ENCODE peak calls at places on chromosomes 3 and 15, in ten cellular contexts. P is tibial artery, I is endothelial cell of umbilical vein, B is Caco-2, T is cardiac muscle cell, X is uterus, A is aorta, V is Karpas-422, L is HepG2, O is heart right ventricle. Y is an unnamed sample.

GRCh38 chr3:135034291-135034768 is 239.3 kb downstream of the EPHB1 start:
- DNase-seq in V (no peak), O (no peak), P (no peak), L (no peak), A (no peak), B (peak; percentile 67), I (no peak), X (no peak), T (no peak), Y (no peak)

GRCh38 chr3:156509209-156510174 is 45.4 kb downstream of the SSR3 start:
- DNase-seq in O (no peak), L (peak; percentile 18), V (peak; percentile 86), P (no peak), A (no peak), B (no peak), I (peak; percentile 80), T (peak; percentile 73), X (no peak), Y (no peak)

GRCh38 chr3:138936763-138937689 is 9.9 kb downstream of the FOXL2 start:
- DNase-seq in X (no peak), L (no peak), T (no peak), V (no peak), I (no peak), O (no peak), B (no peak), P (no peak), A (no peak), Y (no peak)

GRCh38 chr3:136728918-136729317 is 23.3 kb downstream of the STAG1 start:
- DNase-seq in V (no peak), L (no peak), B (no peak), O (no peak), P (no peak), I (no peak), A (no peak), T (no peak), X (no peak), Y (no peak)

GRCh38 chr3:195467641-195468390 is 25.0 kb upstream of the ACAP2 start:
- DNase-seq in A (no peak), O (no peak), L (no peak), T (no peak), V (peak; percentile 38), I (no peak), X (no peak), P (no peak), B (no peak), Y (no peak)

GRCh38 chr3:186544281-186544680 is at the start of gene CRYGS:
- DNase-seq in O (no peak), A (no peak), I (no peak), B (no peak), V (no peak), X (no peak), T (no peak), L (no peak), P (no peak), Y (no peak)

GRCh38 chr15:32718822-32719716 is 1.3 kb downstream of the GREM1 start:
- DNase-seq in B (no peak), O (no peak), X (no peak), T (peak; percentile 51), V (no peak), A (no peak), L (no peak), I (no peak), P (no peak), Y (no peak)

GRCh38 chr3:140753865-140754754 is 76.2 kb downstream of the TRIM42 start:
- DNase-seq in B (no peak), A (no peak), V (no peak), O (no peak), I (no peak), X (no peak), L (no peak), T (no peak), P (no peak), Y (no peak)

GRCh38 chr3:130374908-130375307 is 29.4 kb downstream of the COL6A5 start:
- DNase-seq in V (no peak), P (no peak), X (no peak), O (no peak), L (no peak), T (no peak), I (no peak), B (no peak), A (no peak), Y (no peak)

GRCh38 chr3:149585401-149585726 is 72.5 kb downstream of the WWTR1 start:
- DNase-seq in I (no peak), X (no peak), B (no peak), L (no peak), T (no peak), O (no peak), P (no peak), A (no peak), V (no peak), Y (no peak)

GRCh38 chr3:149586871-149587270 is 71.0 kb downstream of the WWTR1 start:
- DNase-seq in I (peak; percentile 84), A (no peak), B (no peak), V (no peak), X (no peak), T (no peak), P (no peak), O (no peak), L (no peak), Y (no peak)

GRCh38 chr3:149581681-149582349 is 76.0 kb downstream of the WWTR1 start:
- DNase-seq in L (no peak), P (peak; percentile 51), O (no peak), T (peak; percentile 25), V (no peak), A (peak; percentile 75), B (no peak), I (peak; percentile 84), X (peak; percentile 42), Y (peak; percentile 61)

GRCh38 chr3:149582395-149582794 is 75.4 kb downstream of the WWTR1 start:
- DNase-seq in A (no peak), T (no peak), V (no peak), O (no peak), B (no peak), X (no peak), P (no peak), I (no peak), L (no peak), Y (no peak)

DNA sequence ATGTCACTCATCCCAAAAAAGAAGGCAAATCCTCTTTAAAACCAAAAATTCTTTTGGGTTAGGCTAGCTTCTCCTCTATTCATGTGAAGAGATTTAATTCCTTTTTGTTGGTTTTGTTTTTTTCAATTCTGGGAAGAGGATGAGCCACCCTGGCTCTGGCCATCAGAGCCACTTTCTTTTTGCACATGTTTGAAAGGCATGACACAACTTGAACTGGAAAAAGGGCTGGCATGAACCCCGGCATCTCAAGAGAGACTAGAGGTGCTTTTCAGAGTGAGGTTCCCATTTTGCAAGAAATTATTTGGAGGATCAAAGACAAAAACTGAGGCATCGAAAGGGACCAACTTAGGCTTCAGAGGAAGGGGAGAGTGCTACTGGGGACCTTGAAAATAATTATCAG is 73.6 kb downstream of the WWTR1 start:
- DNase-seq in X (no peak), V (no peak), B (no peak), A (no peak), P (no peak), T (no peak), L (no peak), I (no peak), O (no peak), Y (no peak)
- H3K4me1 ChIP-seq in X (peaks cover 9% of the 10 kb centered on the region), V (no peaks in the 10 kb centered on the region), B (no peaks in the 10 kb centered on the region), A (peaks cover 2% of the 10 kb centered on the region), P (no peaks in the 10 kb centered on the region), T (peaks cover 39% of the 10 kb centered on the region), L (peaks cover 14% of the 10 kb centered on the region), I (peaks cover 92% of the 10 kb centered on the region), O (peaks cover 66% of the 10 kb centered on the region), Y (peaks cover 13% of the 10 kb centered on the region)

DNA sequence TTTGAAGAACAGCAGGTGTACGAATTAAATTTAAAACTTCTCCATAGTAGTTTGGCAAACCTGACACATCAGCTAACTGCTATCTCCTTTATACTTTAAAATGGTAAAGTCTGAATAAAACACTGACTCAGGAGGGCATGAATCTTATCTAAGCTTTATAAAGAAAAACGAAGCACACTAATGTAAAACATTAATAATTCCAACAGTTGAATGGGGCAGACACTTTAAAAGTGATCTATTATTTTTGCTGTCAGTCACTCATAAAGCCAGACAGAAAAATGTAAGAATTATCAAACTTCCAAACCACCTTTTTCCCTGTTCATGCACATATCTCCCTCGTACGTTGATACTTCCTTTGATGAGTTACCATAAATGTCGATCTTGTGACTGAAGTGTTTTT is 2.6 kb downstream of the ARF4 start:
- DNase-seq in B (no peak), P (no peak), V (no peak), L (no peak), I (no peak), X (no peak), A (no peak), T (no peak), O (no peak), Y (no peak)
- H3K4me1 ChIP-seq in B (peaks cover 16% of the 10 kb centered on the region), P (no peaks in the 10 kb centered on the region), V (peaks cover 26% of the 10 kb centered on the region), L (peaks cover 49% of the 10 kb centered on the region), I (peaks cover 34% of the 10 kb centered on the region), X (no peaks in the 10 kb centered on the region), A (no peaks in the 10 kb centered on the region), T (peaks cover 37% of the 10 kb centered on the region), O (peaks cover 31% of the 10 kb centered on the region), Y (peaks cover 6% of the 10 kb centered on the region)

DNA sequence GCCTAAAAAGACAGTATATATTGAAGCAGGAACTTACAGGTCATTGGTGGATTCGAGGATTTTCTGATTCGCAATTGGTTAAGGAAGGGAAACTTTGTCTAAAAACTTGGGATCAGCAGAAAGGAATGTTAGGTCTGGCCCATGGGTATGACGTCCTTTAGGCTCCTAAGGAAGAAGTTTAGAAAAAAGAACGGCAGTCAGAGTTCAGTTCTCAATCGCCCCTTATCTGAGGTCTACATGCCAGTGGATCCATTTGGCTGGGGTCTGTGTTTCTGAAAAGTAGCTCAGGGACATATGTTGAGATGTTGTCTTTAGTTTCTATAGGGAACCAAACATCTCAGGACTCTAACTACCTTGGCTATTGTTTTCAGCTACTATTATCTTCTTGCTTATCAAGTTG is 33.2 kb upstream of the ACP3 start:
- DNase-seq in I (no peak), V (no peak), P (no peak), A (no peak), B (no peak), L (no peak), X (no peak), O (no peak), T (peak; percentile 16), Y (no peak)
- H3K4me1 ChIP-seq in I (no peaks in the 10 kb centered on the region), V (no peaks in the 10 kb centered on the region), P (no peaks in the 10 kb centered on the region), A (no peaks in the 10 kb centered on the region), B (peaks cover 32% of the 10 kb centered on the region), L (peaks cover 15% of the 10 kb centered on the region), X (no peaks in the 10 kb centered on the region), O (no peaks in the 10 kb centered on the region), T (peaks cover 54% of the 10 kb centered on the region), Y (no peaks in the 10 kb centered on the region)

GRCh38 chr15:74917676-74918075 is 11.0 kb upstream of the FAM219B start:
- DNase-seq in O (no peak), T (no peak), P (no peak), A (no peak), X (no peak), V (no peak), L (no peak), I (no peak), B (no peak), Y (no peak)

GRCh38 chr15:74908635-74909034 is 2.0 kb upstream of the FAM219B start:
- DNase-seq in T (no peak), O (no peak), A (no peak), L (no peak), X (no peak), B (no peak), V (no peak), I (no peak), P (no peak), Y (no peak)

GRCh38 chr15:74907277-74907870 is 723 bp upstream of the FAM219B start:
- DNase-seq in T (peak; percentile 71), B (no peak), V (no peak), X (no peak), I (no peak), A (no peak), P (no peak), L (no peak), O (no peak), Y (no peak)

GRCh38 chr15:74913041-74913440 is 6.4 kb upstream of the FAM219B start:
- DNase-seq in A (no peak), B (no peak), P (no peak), X (no peak), O (no peak), T (no peak), I (no peak), L (no peak), V (no peak), Y (no peak)
- H3K4me1 ChIP-seq in A (no peaks in the 10 kb centered on the region), B (no peaks in the 10 kb centered on the region), P (no peaks in the 10 kb centered on the region), X (no peaks in the 10 kb centered on the region), O (no peaks in the 10 kb centered on the region), T (no peaks in the 10 kb centered on the region), I (no peaks in the 10 kb centered on the region), L (peaks cover 6% of the 10 kb centered on the region), V (no peaks in the 10 kb centered on the region), Y (no peaks in the 10 kb centered on the region)